ENCODE peak calls at places on chromosome 20, in eight cellular contexts. X, A, T, W, P, R, O and M are unnamed samples.

GRCh38 chr20:51639206-51639832 is 96.8 kb upstream of the NFATC2 start:
- DNase-seq in W (peak; percentile 41), O (peak; percentile 9), X (peak; percentile 63), A (peak; percentile 49), P (peak; percentile 81), R (peak; percentile 63), T (peak; percentile 19), M (peak; percentile 54)

GRCh38 chr20:19782669-19783068 is 24.6 kb downstream of the RIN2 start:
- DNase-seq in T (no peak), P (no peak), A (no peak), R (no peak), X (no peak), O (no peak), W (no peak), M (no peak)

GRCh38 chr20:41136695-41137411 is 490 bp upstream of the PLCG1 start:
- DNase-seq in R (peak; percentile 93), W (peak; percentile 83), A (peak; percentile 74), X (peak; percentile 89), P (peak; percentile 88), O (peak; percentile 83), T (peak; percentile 74), M (no peak)

GRCh38 chr20:58131581-58132142 is 96.8 kb downstream of the ANKRD60 start:
- DNase-seq in P (peak; percentile 86), X (no peak), T (no peak), A (peak; percentile 92), O (no peak), R (no peak), W (no peak), M (peak; percentile 92)

GRCh38 chr20:20495719-20496474 is 128.0 kb downstream of the INSM1 start:
- DNase-seq in O (no peak), T (no peak), X (no peak), R (no peak), W (no peak), A (no peak), P (no peak), M (no peak)

GRCh38 chr20:10611357-10611756 is 62.4 kb downstream of the JAG1 start:
- DNase-seq in T (no peak), W (peak; percentile 25), O (no peak), A (peak; percentile 50), X (peak; percentile 59), R (peak; percentile 55), P (peak; percentile 51), M (no peak)

GRCh38 chr20:48146303-48146702 is 361.0 kb upstream of the SULF2 start:
- DNase-seq in T (no peak), W (no peak), R (no peak), O (no peak), P (no peak), A (no peak), X (no peak), M (no peak)

GRCh38 chr20:40110241-40110910 is 578.7 kb downstream of the MAFB start:
- DNase-seq in A (peak; percentile 2), O (no peak), T (no peak), X (no peak), P (no peak), W (no peak), R (no peak), M (no peak)

GRCh38 chr20:9581509-9581908 is 67.1 kb downstream of the LAMP5 start:
- DNase-seq in A (no peak), T (no peak), W (no peak), R (no peak), O (no peak), X (no peak), P (no peak), M (no peak)

GRCh38 chr20:53692465-53693067 is 98.9 kb upstream of the ZNF217 start:
- DNase-seq in X (peak; percentile 22), O (no peak), W (no peak), T (no peak), P (peak; percentile 61), A (peak; percentile 96), R (peak; percentile 50), M (peak; percentile 90)

GRCh38 chr20:57613481-57613921 is 6.7 kb downstream of the ZBP1 start:
- DNase-seq in T (no peak), O (no peak), W (no peak), X (no peak), A (no peak), P (no peak), R (no peak), M (no peak)

GRCh38 chr20:38043512-38044300 is 10.2 kb downstream of the RPRD1B start:
- DNase-seq in T (no peak), R (peak; percentile 17), X (no peak), A (peak; percentile 51), P (peak; percentile 99), W (no peak), O (no peak), M (peak; percentile 32)

GRCh38 chr20:45911486-45912343 is at the start of gene PLTP:
- DNase-seq in X (peak; percentile 75), W (no peak), R (peak; percentile 75), A (peak; percentile 74), O (peak; percentile 57), P (peak; percentile 63), T (no peak), M (peak; percentile 44)

GRCh38 chr20:41222703-41223102 is 85.4 kb downstream of the PLCG1 start:
- DNase-seq in T (no peak), X (no peak), P (no peak), R (no peak), O (no peak), W (no peak), A (peak; percentile 54), M (no peak)

GRCh38 chr20:4870906-4871305 is 130.4 kb downstream of the SLC23A2 start:
- DNase-seq in P (no peak), R (no peak), W (no peak), T (no peak), X (no peak), A (no peak), O (no peak), M (no peak)

GRCh38 chr20:56400001-56400640 is 7.7 kb downstream of the CSTF1 start:
- DNase-seq in W (no peak), R (no peak), X (peak; percentile 24), A (peak; percentile 80), T (peak; percentile 46), O (no peak), P (peak; percentile 84), M (peak; percentile 80)

GRCh38 chr20:34561661-34562060 is 3.1 kb downstream of the MAP1LC3A start:
- DNase-seq in P (no peak), A (no peak), R (no peak), W (no peak), O (no peak), X (no peak), T (no peak), M (no peak)

GRCh38 chr20:20568604-20569205 is 143.7 kb downstream of the RALGAPA2 start:
- DNase-seq in A (peak; percentile 50), W (no peak), R (no peak), O (no peak), X (peak; percentile 26), T (no peak), P (peak; percentile 60), M (peak; percentile 47)

GRCh38 chr20:63093966-63094766 is 87.4 kb upstream of the BHLHE23 start:
- DNase-seq in W (no peak), A (no peak), P (no peak), T (no peak), X (peak; percentile 4), R (no peak), O (no peak), M (no peak)

GRCh38 chr20:48278961-48279481 is 493.7 kb upstream of the SULF2 start:
- DNase-seq in P (peak; percentile 11), O (no peak), W (no peak), R (no peak), T (no peak), A (no peak), X (no peak), M (no peak)

GRCh38 chr20:40438161-40438835 is 250.7 kb downstream of the MAFB start:
- DNase-seq in O (no peak), A (peak; percentile 36), X (no peak), R (no peak), T (no peak), W (no peak), P (no peak), M (no peak)

GRCh38 chr20:42852691-42853090 is 337.0 kb downstream of the PTPRT start:
- DNase-seq in W (no peak), R (no peak), A (no peak), P (no peak), T (no peak), O (no peak), X (no peak), M (no peak)

GRCh38 chr20:23205221-23205620 is 119.1 kb upstream of the CD93 start:
- DNase-seq in X (no peak), A (no peak), P (no peak), O (no peak), T (no peak), R (no peak), W (no peak), M (no peak)

GRCh38 chr20:41609476-41609875 is 8.7 kb downstream of the CHD6 start:
- DNase-seq in T (no peak), O (no peak), P (no peak), W (no peak), A (no peak), X (no peak), R (no peak), M (no peak)

GRCh38 chr20:17622851-17623508 is 53.1 kb downstream of the DSTN start:
- DNase-seq in A (no peak), W (peak; percentile 5), R (no peak), T (no peak), P (no peak), O (no peak), X (no peak), M (no peak)

GRCh38 chr20:33803921-33804337 is 7.2 kb upstream of the CHMP4B start:
- DNase-seq in X (no peak), W (no peak), R (no peak), A (peak; percentile 77), P (peak; percentile 90), O (no peak), T (no peak), M (peak; percentile 63)

GRCh38 chr20:38674178-38675133 is 49.8 kb upstream of the SLC32A1 start:
- DNase-seq in A (peak; percentile 45), R (peak; percentile 26), X (peak; percentile 24), P (peak; percentile 51), O (peak; percentile 58), W (peak; percentile 73), T (peak; percentile 27), M (no peak)

GRCh38 chr20:917416-917815 is 1.3 kb upstream of the ANGPT4 start:
- DNase-seq in X (no peak), W (no peak), R (no peak), P (no peak), T (no peak), O (no peak), A (no peak), M (no peak)

GRCh38 chr20:43040427-43040826 is 149.3 kb downstream of the PTPRT start:
- DNase-seq in W (no peak), X (peak; percentile 28), R (no peak), T (no peak), O (no peak), P (peak; percentile 3), A (no peak), M (no peak)

GRCh38 chr20:36887779-36888133 is 11.8 kb downstream of the TLDC2 start:
- DNase-seq in T (no peak), X (no peak), P (peak; percentile 63), W (no peak), O (no peak), R (no peak), A (peak; percentile 8), M (no peak)